ENCODE peak calls at places on chromosomes 11 and 22, in seven cellular contexts. One of them, this sample, is unnamed.

GRCh38 chr11:116328851-116329250 is 443.9 kb downstream of the BUD13 start:
- DNase-seq in ACHN: no peak
- DNase-seq in naive thymus-derived CD8-positive, alpha-beta T cell: no peak
- DNase-seq in NCI-H510A: no peak
- DNase-seq in stimulated activated CD8-positive, alpha-beta memory T cell treated with anti-CD3 and anti-CD28 coated beads, Interleukin-15, amount 100 ng/mL, for 24 hours: no peak
- DNase-seq in aorta: no peak
- DNase-seq in nucleus accumbens: no peak
- DNase-seq in this sample: no peak

GRCh38 chr11:77440678-77441077 is 33.2 kb downstream of the PAK1 start:
- DNase-seq in ACHN: no peak
- DNase-seq in naive thymus-derived CD8-positive, alpha-beta T cell: no peak
- DNase-seq in NCI-H510A: no peak
- DNase-seq in stimulated activated CD8-positive, alpha-beta memory T cell treated with anti-CD3 and anti-CD28 coated beads, Interleukin-15, amount 100 ng/mL, for 24 hours: no peak
- DNase-seq in aorta: no peak
- DNase-seq in nucleus accumbens: no peak
- DNase-seq in this sample: no peak

GRCh38 chr11:20353829-20354434 is 9.6 kb upstream of the HTATIP2 start:
- DNase-seq in ACHN: peak
- DNase-seq in naive thymus-derived CD8-positive, alpha-beta T cell: peak
- DNase-seq in NCI-H510A: no peak
- DNase-seq in stimulated activated CD8-positive, alpha-beta memory T cell treated with anti-CD3 and anti-CD28 coated beads, Interleukin-15, amount 100 ng/mL, for 24 hours: no peak
- DNase-seq in aorta: no peak
- DNase-seq in nucleus accumbens: no peak
- DNase-seq in this sample: peak

GRCh38 chr11:7635137-7635536 is 38.2 kb downstream of the CYB5R2 start:
- DNase-seq in ACHN: no peak
- DNase-seq in naive thymus-derived CD8-positive, alpha-beta T cell: no peak
- DNase-seq in NCI-H510A: no peak
- DNase-seq in stimulated activated CD8-positive, alpha-beta memory T cell treated with anti-CD3 and anti-CD28 coated beads, Interleukin-15, amount 100 ng/mL, for 24 hours: no peak
- DNase-seq in aorta: no peak
- DNase-seq in nucleus accumbens: peak
- DNase-seq in this sample: no peak

GRCh38 chr11:6400431-6401345 is 10.4 kb downstream of the SMPD1 start:
- DNase-seq in ACHN: no peak
- DNase-seq in naive thymus-derived CD8-positive, alpha-beta T cell: no peak
- DNase-seq in NCI-H510A: no peak
- DNase-seq in stimulated activated CD8-positive, alpha-beta memory T cell treated with anti-CD3 and anti-CD28 coated beads, Interleukin-15, amount 100 ng/mL, for 24 hours: no peak
- DNase-seq in aorta: peak
- DNase-seq in nucleus accumbens: no peak
- DNase-seq in this sample: no peak

GRCh38 chr22:48055185-48055584 is 1292.7 kb downstream of the TBC1D22A start:
- DNase-seq in ACHN: no peak
- DNase-seq in naive thymus-derived CD8-positive, alpha-beta T cell: no peak
- DNase-seq in NCI-H510A: no peak
- DNase-seq in stimulated activated CD8-positive, alpha-beta memory T cell treated with anti-CD3 and anti-CD28 coated beads, Interleukin-15, amount 100 ng/mL, for 24 hours: no peak
- DNase-seq in aorta: no peak
- DNase-seq in nucleus accumbens: no peak
- DNase-seq in this sample: no peak

GRCh38 chr11:31499576-31500178 is 9.7 kb downstream of the IMMP1L start:
- DNase-seq in ACHN: no peak
- DNase-seq in naive thymus-derived CD8-positive, alpha-beta T cell: no peak
- DNase-seq in NCI-H510A: no peak
- DNase-seq in stimulated activated CD8-positive, alpha-beta memory T cell treated with anti-CD3 and anti-CD28 coated beads, Interleukin-15, amount 100 ng/mL, for 24 hours: no peak
- DNase-seq in aorta: no peak
- DNase-seq in nucleus accumbens: no peak
- DNase-seq in this sample: peak

GRCh38 chr11:123478352-123478986 is 48.4 kb downstream of the GRAMD1B start:
- DNase-seq in ACHN: peak
- DNase-seq in naive thymus-derived CD8-positive, alpha-beta T cell: peak
- DNase-seq in NCI-H510A: no peak
- DNase-seq in stimulated activated CD8-positive, alpha-beta memory T cell treated with anti-CD3 and anti-CD28 coated beads, Interleukin-15, amount 100 ng/mL, for 24 hours: peak
- DNase-seq in aorta: no peak
- DNase-seq in nucleus accumbens: peak
- DNase-seq in this sample: peak

GRCh38 chr11:1534682-1535081 is 37.4 kb downstream of the DUSP8 start:
- DNase-seq in ACHN: no peak
- DNase-seq in naive thymus-derived CD8-positive, alpha-beta T cell: no peak
- DNase-seq in NCI-H510A: no peak
- DNase-seq in stimulated activated CD8-positive, alpha-beta memory T cell treated with anti-CD3 and anti-CD28 coated beads, Interleukin-15, amount 100 ng/mL, for 24 hours: no peak
- DNase-seq in aorta: no peak
- DNase-seq in nucleus accumbens: no peak
- DNase-seq in this sample: no peak

GRCh38 chr22:23119492-23120414 is 22.0 kb downstream of the RSPH14 start:
- DNase-seq in ACHN: no peak
- DNase-seq in naive thymus-derived CD8-positive, alpha-beta T cell: peak
- DNase-seq in NCI-H510A: no peak
- DNase-seq in stimulated activated CD8-positive, alpha-beta memory T cell treated with anti-CD3 and anti-CD28 coated beads, Interleukin-15, amount 100 ng/mL, for 24 hours: no peak
- DNase-seq in aorta: no peak
- DNase-seq in nucleus accumbens: no peak
- DNase-seq in this sample: peak

GRCh38 chr11:72369786-72370185 is 64.5 kb downstream of the CLPB start:
- DNase-seq in ACHN: no peak
- DNase-seq in naive thymus-derived CD8-positive, alpha-beta T cell: no peak
- DNase-seq in NCI-H510A: no peak
- DNase-seq in stimulated activated CD8-positive, alpha-beta memory T cell treated with anti-CD3 and anti-CD28 coated beads, Interleukin-15, amount 100 ng/mL, for 24 hours: no peak
- DNase-seq in aorta: no peak
- DNase-seq in nucleus accumbens: no peak
- DNase-seq in this sample: no peak

GRCh38 chr11:10233581-10233980 is 60.4 kb downstream of the SBF2 start:
- DNase-seq in ACHN: no peak
- DNase-seq in naive thymus-derived CD8-positive, alpha-beta T cell: no peak
- DNase-seq in NCI-H510A: no peak
- DNase-seq in stimulated activated CD8-positive, alpha-beta memory T cell treated with anti-CD3 and anti-CD28 coated beads, Interleukin-15, amount 100 ng/mL, for 24 hours: no peak
- DNase-seq in aorta: no peak
- DNase-seq in nucleus accumbens: no peak
- DNase-seq in this sample: peak

GRCh38 chr11:40292636-40293585 is 1166.5 kb downstream of the LRRC4C start:
- DNase-seq in ACHN: no peak
- DNase-seq in naive thymus-derived CD8-positive, alpha-beta T cell: no peak
- DNase-seq in NCI-H510A: no peak
- DNase-seq in stimulated activated CD8-positive, alpha-beta memory T cell treated with anti-CD3 and anti-CD28 coated beads, Interleukin-15, amount 100 ng/mL, for 24 hours: no peak
- DNase-seq in aorta: no peak
- DNase-seq in nucleus accumbens: peak
- DNase-seq in this sample: no peak

GRCh38 chr11:29343465-29344333 is 673.1 kb downstream of the KCNA4 start:
- DNase-seq in ACHN: peak
- DNase-seq in naive thymus-derived CD8-positive, alpha-beta T cell: no peak
- DNase-seq in NCI-H510A: no peak
- DNase-seq in stimulated activated CD8-positive, alpha-beta memory T cell treated with anti-CD3 and anti-CD28 coated beads, Interleukin-15, amount 100 ng/mL, for 24 hours: no peak
- DNase-seq in aorta: peak
- DNase-seq in nucleus accumbens: peak
- DNase-seq in this sample: peak

GRCh38 chr11:17906436-17906835 is 106.4 kb downstream of the SERGEF start:
- DNase-seq in ACHN: peak
- DNase-seq in naive thymus-derived CD8-positive, alpha-beta T cell: no peak
- DNase-seq in NCI-H510A: peak
- DNase-seq in stimulated activated CD8-positive, alpha-beta memory T cell treated with anti-CD3 and anti-CD28 coated beads, Interleukin-15, amount 100 ng/mL, for 24 hours: no peak
- DNase-seq in aorta: no peak
- DNase-seq in nucleus accumbens: peak
- DNase-seq in this sample: peak

GRCh38 chr22:23121026-23121823 is 20.6 kb downstream of the RSPH14 start:
- DNase-seq in ACHN: no peak
- DNase-seq in naive thymus-derived CD8-positive, alpha-beta T cell: no peak
- DNase-seq in NCI-H510A: no peak
- DNase-seq in stimulated activated CD8-positive, alpha-beta memory T cell treated with anti-CD3 and anti-CD28 coated beads, Interleukin-15, amount 100 ng/mL, for 24 hours: no peak
- DNase-seq in aorta: no peak
- DNase-seq in nucleus accumbens: no peak
- DNase-seq in this sample: no peak

GRCh38 chr11:126414615-126415014 is 59.1 kb downstream of the ST3GAL4 start:
- DNase-seq in ACHN: peak
- DNase-seq in naive thymus-derived CD8-positive, alpha-beta T cell: no peak
- DNase-seq in NCI-H510A: no peak
- DNase-seq in stimulated activated CD8-positive, alpha-beta memory T cell treated with anti-CD3 and anti-CD28 coated beads, Interleukin-15, amount 100 ng/mL, for 24 hours: no peak
- DNase-seq in aorta: peak
- DNase-seq in nucleus accumbens: no peak
- DNase-seq in this sample: no peak

GRCh38 chr11:12091957-12092558 is 18.3 kb upstream of the MICAL2 start:
- DNase-seq in ACHN: no peak
- DNase-seq in naive thymus-derived CD8-positive, alpha-beta T cell: no peak
- DNase-seq in NCI-H510A: no peak
- DNase-seq in stimulated activated CD8-positive, alpha-beta memory T cell treated with anti-CD3 and anti-CD28 coated beads, Interleukin-15, amount 100 ng/mL, for 24 hours: no peak
- DNase-seq in aorta: no peak
- DNase-seq in nucleus accumbens: no peak
- DNase-seq in this sample: no peak

GRCh38 chr11:130381317-130381716 is 47.1 kb downstream of the ADAMTS8 start:
- DNase-seq in ACHN: no peak
- DNase-seq in naive thymus-derived CD8-positive, alpha-beta T cell: no peak
- DNase-seq in NCI-H510A: no peak
- DNase-seq in stimulated activated CD8-positive, alpha-beta memory T cell treated with anti-CD3 and anti-CD28 coated beads, Interleukin-15, amount 100 ng/mL, for 24 hours: no peak
- DNase-seq in aorta: no peak
- DNase-seq in nucleus accumbens: no peak
- DNase-seq in this sample: no peak

GRCh38 chr11:99015634-99016454 is 4.9 kb upstream of the CNTN5 start:
- DNase-seq in ACHN: peak
- DNase-seq in naive thymus-derived CD8-positive, alpha-beta T cell: no peak
- DNase-seq in NCI-H510A: no peak
- DNase-seq in stimulated activated CD8-positive, alpha-beta memory T cell treated with anti-CD3 and anti-CD28 coated beads, Interleukin-15, amount 100 ng/mL, for 24 hours: no peak
- DNase-seq in aorta: no peak
- DNase-seq in nucleus accumbens: no peak
- DNase-seq in this sample: peak

GRCh38 chr11:104774578-104774977 is 123.7 kb downstream of the CASP12 start:
- DNase-seq in ACHN: no peak
- DNase-seq in naive thymus-derived CD8-positive, alpha-beta T cell: no peak
- DNase-seq in NCI-H510A: no peak
- DNase-seq in stimulated activated CD8-positive, alpha-beta memory T cell treated with anti-CD3 and anti-CD28 coated beads, Interleukin-15, amount 100 ng/mL, for 24 hours: no peak
- DNase-seq in aorta: no peak
- DNase-seq in nucleus accumbens: no peak
- DNase-seq in this sample: no peak

GRCh38 chr11:61056566-61056965 is 45.7 kb upstream of the CD5 start:
- DNase-seq in ACHN: no peak
- DNase-seq in naive thymus-derived CD8-positive, alpha-beta T cell: no peak
- DNase-seq in NCI-H510A: no peak
- DNase-seq in stimulated activated CD8-positive, alpha-beta memory T cell treated with anti-CD3 and anti-CD28 coated beads, Interleukin-15, amount 100 ng/mL, for 24 hours: no peak
- DNase-seq in aorta: no peak
- DNase-seq in nucleus accumbens: no peak
- DNase-seq in this sample: no peak

GRCh38 chr11:84408946-84409411 is 1122.8 kb upstream of the CCDC90B start:
- DNase-seq in ACHN: no peak
- DNase-seq in naive thymus-derived CD8-positive, alpha-beta T cell: no peak
- DNase-seq in NCI-H510A: no peak
- DNase-seq in stimulated activated CD8-positive, alpha-beta memory T cell treated with anti-CD3 and anti-CD28 coated beads, Interleukin-15, amount 100 ng/mL, for 24 hours: no peak
- DNase-seq in aorta: no peak
- DNase-seq in nucleus accumbens: no peak
- DNase-seq in this sample: no peak

GRCh38 chr22:42217752-42218280 is 52.6 kb downstream of the TCF20 start:
- DNase-seq in ACHN: no peak
- DNase-seq in naive thymus-derived CD8-positive, alpha-beta T cell: no peak
- DNase-seq in NCI-H510A: no peak
- DNase-seq in stimulated activated CD8-positive, alpha-beta memory T cell treated with anti-CD3 and anti-CD28 coated beads, Interleukin-15, amount 100 ng/mL, for 24 hours: no peak
- DNase-seq in aorta: no peak
- DNase-seq in nucleus accumbens: no peak
- DNase-seq in this sample: peak

GRCh38 chr22:29635734-29636357 is 32.4 kb downstream of the NF2 start:
- DNase-seq in ACHN: peak
- DNase-seq in naive thymus-derived CD8-positive, alpha-beta T cell: no peak
- DNase-seq in NCI-H510A: no peak
- DNase-seq in stimulated activated CD8-positive, alpha-beta memory T cell treated with anti-CD3 and anti-CD28 coated beads, Interleukin-15, amount 100 ng/mL, for 24 hours: no peak
- DNase-seq in aorta: no peak
- DNase-seq in nucleus accumbens: no peak
- DNase-seq in this sample: peak

GRCh38 chr22:47064416-47064815 is 302.0 kb downstream of the TBC1D22A start:
- DNase-seq in ACHN: no peak
- DNase-seq in naive thymus-derived CD8-positive, alpha-beta T cell: no peak
- DNase-seq in NCI-H510A: no peak
- DNase-seq in stimulated activated CD8-positive, alpha-beta memory T cell treated with anti-CD3 and anti-CD28 coated beads, Interleukin-15, amount 100 ng/mL, for 24 hours: no peak
- DNase-seq in aorta: no peak
- DNase-seq in nucleus accumbens: no peak
- DNase-seq in this sample: no peak

GRCh38 chr11:63951779-63952536 is 13.2 kb downstream of the NAA40 start:
- DNase-seq in ACHN: no peak
- DNase-seq in naive thymus-derived CD8-positive, alpha-beta T cell: peak
- DNase-seq in NCI-H510A: no peak
- DNase-seq in stimulated activated CD8-positive, alpha-beta memory T cell treated with anti-CD3 and anti-CD28 coated beads, Interleukin-15, amount 100 ng/mL, for 24 hours: no peak
- DNase-seq in aorta: no peak
- DNase-seq in nucleus accumbens: no peak
- DNase-seq in this sample: no peak

GRCh38 chr22:39528080-39528661 is 4.4 kb downstream of the RPS19BP1 start:
- DNase-seq in ACHN: no peak
- DNase-seq in naive thymus-derived CD8-positive, alpha-beta T cell: no peak
- DNase-seq in NCI-H510A: no peak
- DNase-seq in stimulated activated CD8-positive, alpha-beta memory T cell treated with anti-CD3 and anti-CD28 coated beads, Interleukin-15, amount 100 ng/mL, for 24 hours: no peak
- DNase-seq in aorta: no peak
- DNase-seq in nucleus accumbens: no peak
- DNase-seq in this sample: no peak

GRCh38 chr11:1255151-1255550 is 32.3 kb downstream of the MUC5B start:
- DNase-seq in ACHN: no peak
- DNase-seq in naive thymus-derived CD8-positive, alpha-beta T cell: no peak
- DNase-seq in NCI-H510A: no peak
- DNase-seq in stimulated activated CD8-positive, alpha-beta memory T cell treated with anti-CD3 and anti-CD28 coated beads, Interleukin-15, amount 100 ng/mL, for 24 hours: no peak
- DNase-seq in aorta: no peak
- DNase-seq in nucleus accumbens: no peak
- DNase-seq in this sample: no peak

GRCh38 chr11:112689851-112690250 is 271.4 kb upstream of the NCAM1 start:
- DNase-seq in ACHN: no peak
- DNase-seq in naive thymus-derived CD8-positive, alpha-beta T cell: no peak
- DNase-seq in NCI-H510A: no peak
- DNase-seq in stimulated activated CD8-positive, alpha-beta memory T cell treated with anti-CD3 and anti-CD28 coated beads, Interleukin-15, amount 100 ng/mL, for 24 hours: no peak
- DNase-seq in aorta: no peak
- DNase-seq in nucleus accumbens: no peak
- DNase-seq in this sample: no peak

GRCh38 chr11:70205766-70206165 is 2.7 kb downstream of the FADD start:
- DNase-seq in ACHN: no peak
- DNase-seq in naive thymus-derived CD8-positive, alpha-beta T cell: no peak
- DNase-seq in NCI-H510A: no peak
- DNase-seq in stimulated activated CD8-positive, alpha-beta memory T cell treated with anti-CD3 and anti-CD28 coated beads, Interleukin-15, amount 100 ng/mL, for 24 hours: no peak
- DNase-seq in aorta: no peak
- DNase-seq in nucleus accumbens: no peak
- DNase-seq in this sample: no peak